ENCODE peak calls at places on chromosomes 5 and 9, in six cellular contexts. C, Q, K, I, X and Z are unnamed samples.

GRCh38 chr9:84166828-84167400 is 173.6 kb downstream of the SLC28A3 start:
- DNase-seq in K (peak; percentile 28), I (no peak), Q (no peak), X (no peak), C (no peak), Z (no peak)

GRCh38 chr5:125175348-125176004 is 429.0 kb upstream of the ZNF608 start:
- DNase-seq in I (no peak), Q (no peak), C (no peak), K (no peak), X (no peak), Z (no peak)

GRCh38 chr9:126465977-126466376 is 139.3 kb downstream of the MVB12B start:
- DNase-seq in I (no peak), C (no peak), X (no peak), Q (no peak), K (no peak), Z (no peak)

GRCh38 chr5:150918613-150919012 is 13.8 kb upstream of the ZNF300 start:
- DNase-seq in X (no peak), I (no peak), Q (no peak), K (no peak), C (no peak), Z (no peak)

GRCh38 chr9:99753436-99753835 is 68.2 kb upstream of the NR4A3 start:
- DNase-seq in I (no peak), K (no peak), C (no peak), X (no peak), Q (no peak), Z (no peak)

GRCh38 chr5:67672633-67673032 is 476.0 kb upstream of the CD180 start:
- DNase-seq in Q (no peak), X (no peak), K (no peak), I (no peak), C (no peak), Z (no peak)

GRCh38 chr9:137069508-137070071 is 767 bp downstream of the SAPCD2 start:
- DNase-seq in C (peak; percentile 53), Q (no peak), K (peak; percentile 57), I (no peak), X (no peak), Z (no peak)

GRCh38 chr9:76379494-76379893 is 14.7 kb downstream of the RFK start:
- DNase-seq in I (no peak), Q (no peak), K (no peak), C (no peak), X (no peak), Z (no peak)

GRCh38 chr5:148794729-148795590 is 31.5 kb upstream of the ADRB2 start:
- DNase-seq in C (no peak), I (no peak), X (no peak), K (no peak), Q (no peak), Z (no peak)

GRCh38 chr5:132684496-132684895 is 10.7 kb downstream of the IL4 start:
- DNase-seq in C (no peak), I (no peak), Q (no peak), K (no peak), X (no peak), Z (no peak)

GRCh38 chr5:144313147-144313726 is 142.6 kb downstream of the KCTD16 start:
- DNase-seq in X (no peak), K (no peak), C (no peak), I (no peak), Q (no peak), Z (no peak)

GRCh38 chr5:72172832-72173231 is 65.6 kb downstream of the MAP1B start:
- DNase-seq in C (no peak), Q (no peak), K (no peak), I (no peak), X (no peak), Z (no peak)

GRCh38 chr5:119269061-119269579 is 86.7 kb upstream of the TNFAIP8 start:
- DNase-seq in Q (peak; percentile 50), X (peak; percentile 8), C (peak; percentile 66), K (peak; percentile 70), I (peak; percentile 26), Z (peak; percentile 25)

GRCh38 chr9:136773386-136774044 is 9.2 kb upstream of the LCN15 start:
- DNase-seq in I (no peak), K (no peak), C (peak; percentile 52), Q (peak; percentile 42), X (peak; percentile 73), Z (no peak)

GRCh38 chr5:173550641-173551040 is 65.8 kb downstream of the BOD1 start:
- DNase-seq in I (no peak), Q (no peak), X (no peak), K (no peak), C (no peak), Z (no peak)

GRCh38 chr9:131879531-131880290 is 139.8 kb upstream of the RAPGEF1 start:
- DNase-seq in K (no peak), X (no peak), Q (no peak), I (no peak), C (no peak), Z (no peak)

GRCh38 chr5:158802941-158803341 is 296.8 kb downstream of the EBF1 start:
- DNase-seq in K (no peak), X (no peak), C (no peak), Q (no peak), I (no peak), Z (peak; percentile 13)

GRCh38 chr9:95494022-95494415 is 22.8 kb downstream of the PTCH1 start:
- DNase-seq in C (peak; percentile 48), K (no peak), I (no peak), Q (no peak), X (peak; percentile 26), Z (no peak)

GRCh38 chr5:124289122-124289521 is 457.3 kb downstream of the ZNF608 start:
- DNase-seq in I (no peak), K (no peak), C (peak; percentile 50), X (no peak), Q (no peak), Z (peak; percentile 42)

GRCh38 chr9:119677811-119678530 is 308.7 kb upstream of the BRINP1 start:
- DNase-seq in I (no peak), X (no peak), Q (no peak), K (no peak), C (no peak), Z (no peak)

GRCh38 chr5:10491673-10492026 is 50.0 kb downstream of the ROPN1L start:
- DNase-seq in K (no peak), X (no peak), Q (no peak), I (no peak), C (no peak), Z (no peak)

GRCh38 chr5:10275991-10276390 is 25.9 kb downstream of the CCT5 start:
- DNase-seq in X (no peak), K (peak; percentile 18), Q (no peak), I (no peak), C (no peak), Z (no peak)

GRCh38 chr9:21096172-21096900 is 18.6 kb upstream of the IFNB1 start:
- DNase-seq in K (no peak), X (no peak), Q (peak; percentile 52), C (no peak), I (no peak), Z (no peak)

GRCh38 chr5:69046375-69046957 is 47.3 kb upstream of the SLC30A5 start:
- DNase-seq in X (no peak), I (no peak), Q (no peak), C (no peak), K (peak; percentile 25), Z (no peak)